ENCODE peak calls at places on chromosomes 16 and 17, in four cellular contexts. One of them, this sample, is unnamed.

GRCh38 chr17:32936894-32937500 is 9.0 kb downstream of the TMEM98 start:
- DNase-seq in CD8-positive, alpha-beta T cell: peak
- DNase-seq in tibial artery: peak
- DNase-seq in ovary: peak
- DNase-seq in this sample: no peak

GRCh38 chr17:65987988-65988387 is 203.9 kb downstream of the CEP112 start:
- DNase-seq in tibial artery: no peak
- DNase-seq in CD8-positive, alpha-beta T cell: no peak
- DNase-seq in ovary: no peak
- DNase-seq in this sample: no peak

GRCh38 chr17:32827227-32827626 is 49.7 kb downstream of the MYO1D start:
- DNase-seq in ovary: no peak
- DNase-seq in CD8-positive, alpha-beta T cell: no peak
- DNase-seq in tibial artery: no peak
- DNase-seq in this sample: no peak

GRCh38 chr16:55621771-55622170 is 34.0 kb upstream of the SLC6A2 start:
- DNase-seq in ovary: no peak
- DNase-seq in tibial artery: no peak
- DNase-seq in CD8-positive, alpha-beta T cell: no peak
- DNase-seq in this sample: no peak

GRCh38 chr16:15739940-15740339 is 89.9 kb downstream of the NDE1 start:
- DNase-seq in ovary: peak
- DNase-seq in tibial artery: no peak
- DNase-seq in CD8-positive, alpha-beta T cell: no peak
- DNase-seq in this sample: no peak

GRCh38 chr16:3147046-3147756 is 12.4 kb downstream of the ZNF213 start:
- DNase-seq in tibial artery: no peak
- DNase-seq in ovary: peak
- DNase-seq in CD8-positive, alpha-beta T cell: no peak
- DNase-seq in this sample: no peak

GRCh38 chr17:36856169-36856568 is 81.1 kb upstream of the LHX1 start:
- DNase-seq in ovary: no peak
- DNase-seq in tibial artery: no peak
- DNase-seq in CD8-positive, alpha-beta T cell: no peak
- DNase-seq in this sample: no peak

GRCh38 chr17:61487668-61488595 is 35.7 kb downstream of the TBX4 start:
- DNase-seq in CD8-positive, alpha-beta T cell: no peak
- DNase-seq in ovary: no peak
- DNase-seq in tibial artery: no peak
- DNase-seq in this sample: no peak

GRCh38 chr17:68277807-68278206 is 13.1 kb downstream of the SLC16A6 start:
- DNase-seq in tibial artery: no peak
- DNase-seq in CD8-positive, alpha-beta T cell: no peak
- DNase-seq in ovary: no peak
- DNase-seq in this sample: no peak

GRCh38 chr17:51527230-51527982 is 267.1 kb downstream of the UTP18 start:
- DNase-seq in CD8-positive, alpha-beta T cell: no peak
- DNase-seq in tibial artery: no peak
- DNase-seq in ovary: no peak
- DNase-seq in this sample: no peak

GRCh38 chr17:77880702-77881450 is 77.6 kb upstream of the TNRC6C start:
- DNase-seq in ovary: no peak
- DNase-seq in CD8-positive, alpha-beta T cell: no peak
- DNase-seq in tibial artery: no peak
- DNase-seq in this sample: no peak

GRCh38 chr17:50172130-50172529 is 6.3 kb downstream of the SGCA start:
- DNase-seq in CD8-positive, alpha-beta T cell: no peak
- DNase-seq in tibial artery: no peak
- DNase-seq in ovary: no peak
- DNase-seq in this sample: no peak

GRCh38 chr17:50169121-50169764 is 3.4 kb downstream of the SGCA start:
- DNase-seq in tibial artery: no peak
- DNase-seq in ovary: peak
- DNase-seq in CD8-positive, alpha-beta T cell: peak
- DNase-seq in this sample: peak

GRCh38 chr17:50171371-50172071 is 5.7 kb downstream of the SGCA start:
- DNase-seq in tibial artery: no peak
- DNase-seq in ovary: no peak
- DNase-seq in CD8-positive, alpha-beta T cell: no peak
- DNase-seq in this sample: no peak

GRCh38 chr17:50169881-50170459 is 4.2 kb downstream of the SGCA start:
- DNase-seq in CD8-positive, alpha-beta T cell: no peak
- DNase-seq in tibial artery: no peak
- DNase-seq in ovary: no peak
- DNase-seq in this sample: no peak

DNA sequence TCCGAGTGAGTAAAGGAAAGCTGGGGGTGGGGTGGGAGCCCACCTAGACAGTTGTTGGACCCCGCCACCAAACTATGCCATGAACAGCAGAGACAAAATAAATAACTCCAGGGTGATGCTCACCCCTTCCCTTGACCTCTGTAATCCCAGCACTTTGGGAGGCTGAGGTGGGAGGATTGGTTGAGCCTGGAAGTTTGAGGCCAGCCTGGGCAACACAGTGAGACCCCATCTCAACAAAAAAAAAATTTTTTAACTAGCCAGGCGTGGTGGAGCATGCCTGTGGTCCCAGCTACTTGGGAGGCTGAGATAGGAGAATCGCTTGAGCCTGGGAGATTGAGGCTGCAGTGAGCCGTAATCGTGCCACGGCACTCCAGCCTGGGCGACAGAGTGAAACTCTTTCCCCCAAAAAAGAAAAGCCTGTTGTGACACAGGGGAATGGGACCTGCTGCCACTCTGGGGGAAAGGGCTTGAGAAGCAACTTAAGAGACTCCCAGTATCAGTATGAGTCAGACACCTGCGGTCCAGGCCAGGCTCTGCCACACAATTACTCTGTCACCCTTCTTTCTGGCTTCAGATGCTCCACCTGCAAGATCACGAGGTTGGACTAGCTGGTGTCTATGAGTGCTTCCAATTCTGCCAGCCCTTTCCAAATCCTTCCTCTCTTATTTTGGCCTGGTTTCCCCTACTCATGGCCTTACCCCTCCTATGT is 5.0 kb downstream of the SGCA start:
- DNase-seq in CD8-positive, alpha-beta T cell: no peak
- DNase-seq in tibial artery: no peak
- DNase-seq in ovary: no peak
- DNase-seq in this sample: no peak
- H3K27ac ChIP-seq in CD8-positive, alpha-beta T cell: no peak
- H3K27ac ChIP-seq in tibial artery: peak
- H3K27ac ChIP-seq in ovary: no peak
- H3K27ac ChIP-seq in this sample: no peak

GRCh38 chr16:89334988-89335802 is 117.7 kb downstream of the ZNF778 start:
- DNase-seq in ovary: no peak
- DNase-seq in CD8-positive, alpha-beta T cell: no peak
- DNase-seq in tibial artery: no peak
- DNase-seq in this sample: no peak

GRCh38 chr16:89335803-89336485 is 118.4 kb downstream of the ZNF778 start:
- DNase-seq in ovary: no peak
- DNase-seq in CD8-positive, alpha-beta T cell: no peak
- DNase-seq in tibial artery: no peak
- DNase-seq in this sample: no peak

GRCh38 chr16:89332248-89333245 is 115.0 kb downstream of the ZNF778 start:
- DNase-seq in tibial artery: no peak
- DNase-seq in ovary: no peak
- DNase-seq in CD8-positive, alpha-beta T cell: no peak
- DNase-seq in this sample: no peak

GRCh38 chr16:89334050-89334449 is 116.5 kb downstream of the ZNF778 start:
- DNase-seq in tibial artery: no peak
- DNase-seq in ovary: no peak
- DNase-seq in CD8-positive, alpha-beta T cell: no peak
- DNase-seq in this sample: no peak

GRCh38 chr16:89334461-89334860 is 117.0 kb downstream of the ZNF778 start:
- DNase-seq in tibial artery: peak
- DNase-seq in ovary: no peak
- DNase-seq in CD8-positive, alpha-beta T cell: no peak
- DNase-seq in this sample: no peak
- H3K27ac ChIP-seq in tibial artery: peak
- H3K27ac ChIP-seq in ovary: no peak
- H3K27ac ChIP-seq in CD8-positive, alpha-beta T cell: no peak
- H3K27ac ChIP-seq in this sample: no peak

DNA sequence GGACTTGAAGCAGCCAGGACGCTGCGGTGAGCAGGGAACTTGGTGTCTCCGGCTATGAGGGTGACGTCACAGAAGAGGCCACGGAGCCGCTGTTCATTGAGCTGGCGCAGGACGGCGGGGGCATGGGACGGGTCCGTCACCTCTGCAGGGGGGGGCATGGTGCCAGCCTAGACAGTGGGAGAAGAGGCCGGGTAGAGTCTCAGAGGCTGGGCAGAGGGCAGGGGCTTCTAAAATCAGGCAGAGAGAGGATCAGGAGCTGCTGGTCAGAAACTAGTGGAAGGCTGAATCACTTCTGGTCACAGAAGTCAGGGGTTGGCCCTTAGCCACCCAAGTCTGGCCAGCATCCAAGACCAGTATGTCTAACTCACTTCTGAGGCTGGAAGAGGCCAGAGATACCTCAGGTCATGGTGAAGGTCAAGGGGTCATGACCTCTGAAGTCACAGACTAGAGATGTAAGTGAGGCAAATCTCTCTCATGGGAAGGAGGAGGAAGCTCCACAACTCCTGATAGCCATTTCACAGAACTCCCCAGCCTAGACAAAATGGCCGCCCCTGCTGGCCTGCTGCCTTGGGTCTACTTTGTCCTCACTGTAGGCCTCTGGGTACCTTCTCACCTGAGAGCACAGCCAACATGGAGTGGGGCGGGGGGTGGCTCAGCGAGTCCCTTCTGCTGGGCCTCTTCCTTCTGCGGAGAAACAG is 12.6 kb downstream of the ZBTB4 start:
- DNase-seq in tibial artery: peak
- DNase-seq in CD8-positive, alpha-beta T cell: no peak
- DNase-seq in ovary: peak
- DNase-seq in this sample: no peak
- H3K27ac ChIP-seq in tibial artery: peak
- H3K27ac ChIP-seq in CD8-positive, alpha-beta T cell: no peak
- H3K27ac ChIP-seq in ovary: no peak
- H3K27ac ChIP-seq in this sample: peak

DNA sequence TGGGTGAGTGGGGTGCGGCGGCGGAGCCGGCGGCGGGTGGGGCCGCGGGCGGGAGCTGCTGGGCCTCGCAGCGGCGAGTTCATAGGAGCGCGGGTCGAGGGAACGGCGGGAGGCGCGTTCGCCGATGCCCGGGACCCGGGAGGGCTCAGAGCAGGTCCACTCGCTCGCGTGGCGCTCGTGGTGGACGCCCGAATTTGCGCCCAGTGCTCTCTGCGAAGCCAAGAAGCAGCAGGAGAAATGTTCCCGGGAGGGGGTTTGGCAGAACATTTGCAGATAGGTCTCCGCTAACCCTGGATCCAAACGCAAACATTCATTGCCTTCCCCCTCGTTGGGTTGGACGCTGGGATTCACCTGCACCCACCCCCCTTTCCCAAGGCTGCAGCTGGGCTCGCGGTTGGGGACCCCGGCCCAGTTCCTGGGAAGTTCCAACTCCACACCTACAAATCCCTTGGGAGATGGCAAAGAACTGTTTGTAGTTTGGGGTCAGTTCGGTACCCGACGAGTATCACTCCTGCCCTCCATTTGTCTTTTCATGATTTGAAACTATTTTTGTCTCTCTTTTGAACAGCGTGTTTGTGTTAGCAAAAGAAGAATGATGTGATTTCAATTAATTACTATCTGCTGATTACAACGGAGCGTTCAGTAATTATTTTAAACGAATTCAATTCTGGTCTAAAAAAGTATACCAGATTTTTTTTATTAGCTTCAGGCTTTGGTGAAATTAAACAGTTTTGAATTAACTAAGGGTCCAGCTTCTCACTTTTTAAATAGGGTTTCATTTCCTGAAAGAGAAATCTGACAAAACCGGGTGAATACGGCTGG is 2.3 kb downstream of the NTN1 start:
- DNase-seq in CD8-positive, alpha-beta T cell: no peak
- DNase-seq in ovary: no peak
- DNase-seq in tibial artery: no peak
- DNase-seq in this sample: no peak
- H3K27ac ChIP-seq in CD8-positive, alpha-beta T cell: no peak
- H3K27ac ChIP-seq in ovary: no peak
- H3K27ac ChIP-seq in tibial artery: peak
- H3K27ac ChIP-seq in this sample: no peak

GRCh38 chr17:3669548-3669947 is 936 bp downstream of the EMC6 start:
- DNase-seq in CD8-positive, alpha-beta T cell: no peak
- DNase-seq in ovary: no peak
- DNase-seq in tibial artery: no peak
- DNase-seq in this sample: no peak
- H3K27ac ChIP-seq in CD8-positive, alpha-beta T cell: peak
- H3K27ac ChIP-seq in ovary: no peak
- H3K27ac ChIP-seq in tibial artery: peak
- H3K27ac ChIP-seq in this sample: no peak

GRCh38 chr17:18291718-18292540 is 22.9 kb downstream of the TOP3A start:
- DNase-seq in tibial artery: no peak
- DNase-seq in ovary: no peak
- DNase-seq in CD8-positive, alpha-beta T cell: no peak
- DNase-seq in this sample: no peak
- H3K27ac ChIP-seq in tibial artery: no peak
- H3K27ac ChIP-seq in ovary: no peak
- H3K27ac ChIP-seq in CD8-positive, alpha-beta T cell: no peak
- H3K27ac ChIP-seq in this sample: no peak

GRCh38 chr16:18983565-18984424 is at the start of gene TMC7:
- DNase-seq in CD8-positive, alpha-beta T cell: no peak
- DNase-seq in tibial artery: peak
- DNase-seq in ovary: peak
- DNase-seq in this sample: peak
- H3K27ac ChIP-seq in CD8-positive, alpha-beta T cell: no peak
- H3K27ac ChIP-seq in tibial artery: peak
- H3K27ac ChIP-seq in ovary: no peak
- H3K27ac ChIP-seq in this sample: peak

DNA sequence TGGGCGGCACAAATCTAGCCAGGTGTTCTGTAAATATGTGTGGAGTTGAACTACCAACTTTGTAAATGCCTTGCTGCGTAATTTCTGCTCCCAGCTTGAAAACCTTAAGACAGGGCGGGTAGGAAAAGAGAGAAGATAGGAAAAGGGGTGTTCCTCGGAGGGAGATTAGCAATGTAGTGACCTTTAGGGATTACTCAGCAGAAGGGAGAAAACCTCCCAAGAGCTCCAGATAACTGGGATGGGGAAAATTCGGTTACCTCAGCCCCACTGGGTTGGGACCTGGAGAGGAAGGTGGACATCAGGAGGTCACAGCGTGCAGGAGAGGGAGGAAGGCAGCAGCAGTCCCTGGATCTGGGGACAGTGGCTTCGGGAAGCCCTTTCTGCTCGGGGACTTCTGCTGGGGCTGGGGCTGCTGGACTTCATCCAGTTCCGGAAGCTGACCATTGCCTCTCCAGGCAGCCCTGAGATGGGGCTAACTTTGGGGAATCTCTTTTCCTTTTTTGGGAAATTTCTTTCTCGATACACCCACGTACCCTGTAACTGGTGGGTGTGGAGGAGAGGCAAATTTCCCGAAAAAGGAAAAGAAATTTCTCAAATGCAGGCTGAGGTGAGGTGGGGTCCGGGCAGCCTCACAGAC is 39.2 kb downstream of the MPRIP start:
- DNase-seq in CD8-positive, alpha-beta T cell: no peak
- DNase-seq in ovary: no peak
- DNase-seq in tibial artery: no peak
- DNase-seq in this sample: no peak
- H3K27ac ChIP-seq in CD8-positive, alpha-beta T cell: no peak
- H3K27ac ChIP-seq in ovary: no peak
- H3K27ac ChIP-seq in tibial artery: peak
- H3K27ac ChIP-seq in this sample: peak